ENCODE peak calls at places on chromosomes 12 and 14, in five cellular contexts. Y, S, D, P and J are unnamed samples.

GRCh38 chr12:6037459-6037858 is 87.0 kb downstream of the VWF start:
- DNase-seq in D (no peak), Y (no peak), P (no peak), S (no peak), J (no peak)

GRCh38 chr12:76030378-76031080 is 1.0 kb downstream of the PHLDA1 start:
- DNase-seq in P (peak; percentile 63), D (peak; percentile 34), S (peak; percentile 46), Y (peak; percentile 51), J (peak; percentile 46)

GRCh38 chr12:40351976-40352375 is 127.2 kb downstream of the LRRK2 start:
- DNase-seq in Y (no peak), S (no peak), D (no peak), P (no peak), J (no peak)

GRCh38 chr14:23406244-23406643 is 1.8 kb downstream of the MYH6 start:
- DNase-seq in S (no peak), D (no peak), Y (no peak), P (no peak), J (no peak)

GRCh38 chr12:6374028-6374780 is 1.2 kb downstream of the SCNN1A start:
- DNase-seq in Y (no peak), P (peak; percentile 41), S (no peak), D (no peak), J (no peak)

GRCh38 chr14:92774563-92774962 is 19.5 kb upstream of the GOLGA5 start:
- DNase-seq in S (no peak), P (no peak), Y (no peak), D (no peak), J (no peak)

GRCh38 chr12:6950944-6951540 is at the start of gene PTPN6:
- DNase-seq in S (no peak), D (no peak), Y (peak; percentile 68), P (peak; percentile 92), J (no peak)

GRCh38 chr12:111842556-111843396 is 748 bp downstream of the MAPKAPK5 start:
- DNase-seq in P (no peak), Y (peak; percentile 42), S (peak; percentile 77), D (no peak), J (peak; percentile 13)

GRCh38 chr12:57621497-57622292 is 10.5 kb downstream of the ARHGEF25 start:
- DNase-seq in P (peak; percentile 74), D (peak; percentile 67), S (peak; percentile 50), Y (peak; percentile 54), J (peak; percentile 87)

GRCh38 chr12:59452259-59452658 is 143.6 kb upstream of the SLC16A7 start:
- DNase-seq in P (no peak), S (no peak), D (peak; percentile 14), Y (no peak), J (no peak)

GRCh38 chr14:81219210-81219820 is 1.4 kb downstream of the GTF2A1 start:
- DNase-seq in Y (peak; percentile 92), S (peak; percentile 95), D (peak; percentile 94), P (peak; percentile 91), J (peak; percentile 91)

GRCh38 chr12:116839287-116839830 is 41.9 kb downstream of the HRK start:
- DNase-seq in P (no peak), S (no peak), Y (no peak), D (no peak), J (no peak)

GRCh38 chr12:80189241-80189640 is 89.9 kb downstream of the OTOGL start:
- DNase-seq in D (no peak), Y (no peak), P (no peak), S (no peak), J (no peak)

GRCh38 chr14:105092912-105093425 is 27.7 kb upstream of the GPR132 start:
- DNase-seq in S (peak; percentile 59), P (peak; percentile 78), Y (peak; percentile 64), D (peak; percentile 71), J (no peak)

GRCh38 chr12:114163766-114164165 is 197.6 kb upstream of the RBM19 start:
- DNase-seq in Y (no peak), D (no peak), S (no peak), P (no peak), J (no peak)

GRCh38 chr12:43550831-43551270 is 1.2 kb downstream of the ADAMTS20 start:
- DNase-seq in Y (no peak), S (no peak), P (no peak), D (no peak), J (no peak)

GRCh38 chr14:94933411-94933964 is 163.6 kb upstream of the GSC start:
- DNase-seq in D (no peak), Y (no peak), P (no peak), S (no peak), J (no peak)

GRCh38 chr14:91830777-91831176 is 36.6 kb downstream of the TC2N start:
- DNase-seq in Y (no peak), S (peak; percentile 67), D (peak; percentile 68), P (peak; percentile 58), J (no peak)

GRCh38 chr12:27969011-27969900 is 3.3 kb downstream of the PTHLH start:
- DNase-seq in Y (no peak), P (no peak), D (peak; percentile 23), S (no peak), J (peak; percentile 18)

GRCh38 chr12:27988594-27989233 is 16.2 kb upstream of the PTHLH start:
- DNase-seq in D (no peak), S (no peak), P (no peak), Y (no peak), J (no peak)

GRCh38 chr12:47159348-47159747 is 79.6 kb upstream of the AMIGO2 start:
- DNase-seq in P (no peak), D (no peak), S (no peak), Y (no peak), J (no peak)

GRCh38 chr14:104977681-104978647 is at the start of gene AHNAK2:
- DNase-seq in D (peak; percentile 77), S (peak; percentile 75), Y (no peak), P (peak; percentile 85), J (peak; percentile 96)

GRCh38 chr14:100573009-100573756 is 14.0 kb downstream of the BEGAIN start:
- DNase-seq in Y (peak; percentile 4), S (no peak), P (no peak), D (no peak), J (no peak)

GRCh38 chr14:92903359-92903758 is 19.6 kb upstream of the CHGA start:
- DNase-seq in P (no peak), Y (no peak), S (no peak), D (no peak), J (no peak)

GRCh38 chr14:52071675-52072074 is 2.8 kb upstream of the NID2 start:
- DNase-seq in Y (no peak), P (no peak), D (no peak), S (no peak), J (no peak)

DNA sequence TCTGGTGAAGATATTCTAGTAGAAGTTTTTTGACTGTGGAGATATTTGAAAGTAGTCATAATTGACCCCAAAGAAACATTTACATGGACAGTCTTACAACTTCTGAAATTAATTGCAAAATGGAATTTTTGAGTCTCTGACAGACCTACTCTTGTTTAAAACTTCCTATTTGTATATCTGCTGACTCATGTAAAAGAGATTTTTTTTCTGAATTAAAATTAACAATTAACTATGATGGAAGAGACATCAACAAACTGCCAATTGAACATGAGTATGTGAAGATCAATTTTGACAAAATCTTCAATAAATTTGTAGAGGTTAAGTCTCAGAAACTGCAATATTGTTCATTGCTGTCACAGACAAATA is 108.5 kb upstream of the MAX start:
- DNase-seq in D (no peak), P (no peak), S (no peak), Y (no peak), J (no peak)
- H3K4me1 ChIP-seq in D (peaks cover 13% of the 10 kb centered on the region), P (peaks cover 4% of the 10 kb centered on the region), S (no peaks in the 10 kb centered on the region), Y (peaks cover 30% of the 10 kb centered on the region), J (no peaks in the 10 kb centered on the region)

GRCh38 chr14:24463017-24463805 is 20.6 kb upstream of the SDR39U1 start:
- DNase-seq in D (no peak), S (no peak), Y (no peak), P (no peak), J (no peak)

GRCh38 chr14:24456980-24457379 is 14.4 kb upstream of the SDR39U1 start:
- DNase-seq in P (no peak), Y (no peak), S (no peak), D (no peak), J (no peak)

GRCh38 chr14:24461336-24461735 is 18.8 kb upstream of the SDR39U1 start:
- DNase-seq in S (no peak), P (no peak), Y (no peak), D (no peak), J (no peak)

GRCh38 chr14:24458736-24459135 is 16.2 kb upstream of the SDR39U1 start:
- DNase-seq in D (no peak), Y (no peak), P (no peak), S (no peak), J (no peak)

GRCh38 chr14:24459331-24459730 is 16.8 kb upstream of the SDR39U1 start:
- DNase-seq in P (no peak), Y (no peak), D (no peak), S (no peak), J (no peak)
- TF ChIP-seq CTCF in P (no peak), Y (no peak), D (no peak), S (no peak), J (no peak)

GRCh38 chr14:74551903-74552371 is 58.4 kb downstream of the ISCA2 start:
- DNase-seq in P (no peak), S (peak; percentile 25), Y (no peak), D (peak; percentile 55), J (no peak)

GRCh38 chr14:74549588-74549987 is 56.0 kb downstream of the ISCA2 start:
- DNase-seq in D (no peak), S (no peak), Y (no peak), P (no peak), J (no peak)

GRCh38 chr14:74550071-74550470 is 56.5 kb downstream of the ISCA2 start:
- DNase-seq in Y (no peak), S (no peak), P (no peak), D (no peak), J (no peak)

GRCh38 chr14:74551431-74551830 is 57.9 kb downstream of the ISCA2 start:
- DNase-seq in S (no peak), P (no peak), Y (no peak), D (no peak), J (no peak)

DNA sequence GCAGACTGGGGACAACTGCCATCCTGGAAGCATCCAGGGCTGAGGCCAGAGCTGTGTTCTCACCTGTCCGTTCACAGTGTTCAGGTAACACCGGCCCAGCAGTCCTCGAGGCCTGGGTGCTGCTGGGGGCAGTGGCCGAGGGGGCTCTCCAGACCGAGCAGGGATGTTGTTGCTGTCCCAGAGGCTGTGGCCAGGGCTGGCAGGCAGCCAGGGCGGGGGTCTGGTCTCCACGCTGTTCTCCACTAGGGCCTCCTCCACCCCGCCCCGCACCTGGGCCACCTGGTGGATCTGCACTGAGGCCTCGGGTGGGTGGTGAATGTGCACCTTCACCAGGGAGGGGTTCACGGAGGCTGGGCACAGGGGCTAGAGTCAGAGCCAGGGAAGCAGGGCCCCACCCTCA is 57.4 kb downstream of the ISCA2 start:
- DNase-seq in D (no peak), P (no peak), Y (no peak), S (no peak), J (no peak)
- H3K4me3 ChIP-seq in D (no peak overlapping the region), P (no peak overlapping the region), Y (no peak overlapping the region), S (no peak overlapping the region), J (no peak overlapping the region)

GRCh38 chr14:86540636-86541247 is 1010.8 kb downstream of the FLRT2 start:
- DNase-seq in P (no peak), D (no peak), S (no peak), Y (no peak), J (no peak)
- H3K4me1 ChIP-seq in P (no peaks in the 10 kb centered on the region), D (no peaks in the 10 kb centered on the region), S (no peaks in the 10 kb centered on the region), Y (no peaks in the 10 kb centered on the region), J (peaks cover 35% of the 10 kb centered on the region)